ENCODE peak calls at places on chromosomes 7 and 10, in ten cellular contexts. Z is HCT116, K is foreskin fibroblast, N is kidney, R is GM12865, Q is AG04450, M is cardiac muscle cell, U is heart right ventricle, F is AG09309, T is GM12878. Y is an unnamed sample.

GRCh38 chr7:2863461-2864066 is 19.5 kb upstream of the GNA12 start:
- DNase-seq in Q (peak), T (peak), M (peak), F (peak), K (peak), R (peak), Z (peak), U (peak), N (peak), Y (peak)

GRCh38 chr10:128024426-128024825 is 101.8 kb downstream of the MKI67 start:
- DNase-seq in U (no peak), M (no peak), K (no peak), Q (no peak), F (no peak), N (no peak), Z (no peak), T (no peak), R (no peak), Y (no peak)

GRCh38 chr7:150406311-150406564 is 27.1 kb downstream of the ZNF775 start:
- DNase-seq in T (no peak), K (no peak), N (no peak), U (no peak), F (no peak), Z (no peak), M (no peak), Q (no peak), R (no peak), Y (no peak)

GRCh38 chr7:33422825-33423645 is 293.7 kb downstream of the BBS9 start:
- DNase-seq in K (no peak), Q (no peak), N (no peak), F (no peak), M (no peak), U (no peak), Z (no peak), T (no peak), R (no peak), Y (no peak)

GRCh38 chr10:12488626-12489025 is 139.3 kb downstream of the CAMK1D start:
- DNase-seq in Q (no peak), K (no peak), N (no peak), F (no peak), R (no peak), Z (no peak), T (no peak), U (no peak), M (no peak), Y (no peak)

GRCh38 chr7:155251831-155252230 is 45.8 kb upstream of the INSIG1 start:
- DNase-seq in U (no peak), Z (no peak), M (no peak), Q (no peak), N (no peak), T (no peak), F (no peak), R (no peak), K (no peak), Y (no peak)

GRCh38 chr7:12728192-12728538 is 40.7 kb downstream of the ARL4A start:
- DNase-seq in R (no peak), M (peak), Z (no peak), N (no peak), F (no peak), T (no peak), U (no peak), Q (no peak), K (no peak), Y (no peak)

GRCh38 chr7:45924283-45924682 is 3.2 kb upstream of the IGFBP3 start:
- DNase-seq in T (no peak), Z (no peak), Q (no peak), K (peak), R (no peak), F (peak), U (no peak), N (no peak), M (peak), Y (no peak)

GRCh38 chr7:92745241-92745640 is 91.1 kb downstream of the CDK6 start:
- DNase-seq in U (no peak), F (no peak), Q (no peak), R (no peak), T (no peak), Z (no peak), N (no peak), K (no peak), M (no peak), Y (no peak)

GRCh38 chr10:59666310-59666709 is 43.3 kb downstream of the SLC16A9 start:
- DNase-seq in U (no peak), F (no peak), Q (no peak), K (no peak), R (no peak), M (no peak), T (no peak), N (no peak), Z (no peak), Y (no peak)

GRCh38 chr10:72277340-72277995 is 3.7 kb downstream of the DDIT4 start:
- DNase-seq in Z (no peak), K (peak), F (no peak), N (no peak), R (no peak), M (peak), U (no peak), T (no peak), Q (no peak), Y (no peak)

GRCh38 chr10:75181073-75181472 is 29.5 kb upstream of the VDAC2 start:
- DNase-seq in Q (no peak), M (no peak), R (no peak), N (no peak), Z (no peak), T (no peak), U (no peak), K (no peak), F (no peak), Y (no peak)

GRCh38 chr10:3702056-3702546 is 82.9 kb downstream of the KLF6 start:
- DNase-seq in Z (no peak), U (no peak), R (no peak), T (no peak), N (no peak), Q (no peak), F (no peak), M (no peak), K (no peak), Y (no peak)

GRCh38 chr7:2662273-2663120 is 25.5 kb upstream of the AMZ1 start:
- DNase-seq in Q (no peak), T (no peak), Z (no peak), K (no peak), R (no peak), U (no peak), F (no peak), N (peak), M (no peak), Y (no peak)

GRCh38 chr7:158694650-158695049 is 10.0 kb downstream of the NCAPG2 start:
- DNase-seq in K (no peak), R (no peak), U (no peak), N (no peak), Q (no peak), M (no peak), F (no peak), T (no peak), Z (no peak), Y (no peak)

GRCh38 chr7:101243786-101244384 is 996 bp downstream of the FIS1 start:
- DNase-seq in U (peak), F (no peak), Z (no peak), N (no peak), R (no peak), M (peak), Q (no peak), T (no peak), K (peak), Y (no peak)

GRCh38 chr7:28078036-28078901 is 102.3 kb downstream of the JAZF1 start:
- DNase-seq in Q (no peak), F (no peak), U (peak), Z (peak), N (no peak), R (peak), M (peak), T (no peak), K (peak), Y (no peak)

GRCh38 chr7:142793156-142793555 is 22.4 kb downstream of the PRSS2 start:
- DNase-seq in U (no peak), M (no peak), N (no peak), K (peak), R (no peak), T (no peak), F (no peak), Q (no peak), Z (no peak), Y (no peak)

GRCh38 chr7:80127412-80128150 is 7.0 kb upstream of the GNAI1 start:
- DNase-seq in F (no peak), T (no peak), Q (no peak), K (no peak), Z (no peak), U (no peak), M (peak), N (no peak), R (no peak), Y (no peak)

GRCh38 chr10:13859979-13860619 is 273.3 kb downstream of the PRPF18 start:
- DNase-seq in F (no peak), Z (no peak), U (no peak), T (no peak), N (no peak), M (peak), Q (no peak), K (peak), R (no peak), Y (no peak)

GRCh38 chr7:115226410-115226809 is 304.5 kb downstream of the MDFIC start:
- DNase-seq in R (no peak), M (no peak), U (no peak), K (no peak), F (no peak), T (no peak), Q (no peak), N (no peak), Z (no peak), Y (no peak)

GRCh38 chr7:41886257-41886905 is 183.5 kb upstream of the INHBA start:
- DNase-seq in Q (peak), R (no peak), T (no peak), M (peak), F (peak), U (no peak), N (peak), Z (no peak), K (peak), Y (peak)

GRCh38 chr7:76506081-76506440 is 4.3 kb upstream of the UPK3B start:
- DNase-seq in K (no peak), Q (no peak), U (no peak), T (no peak), N (peak), M (no peak), F (no peak), Z (no peak), R (no peak), Y (no peak)

GRCh38 chr10:102835007-102835482 is 2.2 kb downstream of the CYP17A1 start:
- DNase-seq in Z (peak), M (peak), K (peak), Q (peak), U (peak), R (peak), T (peak), N (peak), F (peak), Y (no peak)

GRCh38 chr10:23686722-23687121 is 247.8 kb downstream of the OTUD1 start:
- DNase-seq in M (no peak), F (no peak), Z (no peak), T (no peak), Q (no peak), K (no peak), U (no peak), N (no peak), R (no peak), Y (no peak)

GRCh38 chr10:34169677-34170076 is 645.4 kb downstream of the PARD3 start:
- DNase-seq in K (no peak), Z (no peak), Q (no peak), F (no peak), U (no peak), M (no peak), N (no peak), R (no peak), T (no peak), Y (no peak)

GRCh38 chr7:46759711-46760480 is 822.0 kb downstream of the TNS3 start:
- DNase-seq in F (peak), T (no peak), R (no peak), Z (no peak), N (no peak), U (no peak), Q (no peak), M (peak), K (peak), Y (no peak)

GRCh38 chr10:96708456-96708855 is 11.9 kb downstream of the PIK3AP1 start:
- DNase-seq in U (no peak), Q (no peak), M (no peak), R (no peak), F (no peak), T (no peak), Z (no peak), N (no peak), K (no peak), Y (no peak)

GRCh38 chr7:74480861-74481417 is 27.2 kb downstream of the GTF2IRD1 start:
- DNase-seq in U (peak), T (no peak), N (peak), M (peak), F (peak), Q (peak), K (peak), R (no peak), Z (no peak), Y (no peak)

GRCh38 chr7:34564091-34564490 is 93.9 kb upstream of the NPSR1 start:
- DNase-seq in K (no peak), Z (no peak), N (no peak), M (no peak), R (no peak), U (no peak), T (no peak), F (no peak), Q (no peak), Y (no peak)

GRCh38 chr10:43076876-43077420 is at the start of gene RET:
- DNase-seq in M (no peak), Q (no peak), F (no peak), N (no peak), U (peak), Z (no peak), R (no peak), K (peak), T (no peak), Y (no peak)

GRCh38 chr7:27262121-27262520 is 19.5 kb downstream of the EVX1 start:
- DNase-seq in Z (no peak), T (no peak), K (peak), Q (no peak), M (no peak), N (no peak), U (no peak), R (no peak), F (no peak), Y (no peak)

GRCh38 chr7:105015631-105015965 is 1.6 kb downstream of the KMT2E start:
- DNase-seq in R (peak), U (no peak), M (peak), Q (no peak), N (no peak), Z (no peak), F (no peak), K (peak), T (no peak), Y (no peak)

GRCh38 chr10:38094923-38095574 is 912 bp downstream of the ZNF37A start:
- DNase-seq in F (no peak), K (no peak), N (peak), T (no peak), Q (no peak), R (peak), U (peak), Z (no peak), M (no peak), Y (no peak)

GRCh38 chr7:158596745-158597144 is 9.1 kb upstream of the PTPRN2 start:
- DNase-seq in F (no peak), T (no peak), Z (no peak), M (no peak), U (no peak), Q (no peak), R (no peak), N (no peak), K (no peak), Y (no peak)

GRCh38 chr10:3048114-3049019 is 19.0 kb upstream of the PFKP start:
- DNase-seq in Z (no peak), T (no peak), Q (no peak), K (peak), U (no peak), N (no peak), R (no peak), F (peak), M (no peak), Y (no peak)

GRCh38 chr10:115856580-115856979 is 416.4 kb downstream of the GFRA1 start:
- DNase-seq in Q (no peak), M (no peak), N (no peak), Z (no peak), R (no peak), U (no peak), T (no peak), F (no peak), K (no peak), Y (no peak)

DNA sequence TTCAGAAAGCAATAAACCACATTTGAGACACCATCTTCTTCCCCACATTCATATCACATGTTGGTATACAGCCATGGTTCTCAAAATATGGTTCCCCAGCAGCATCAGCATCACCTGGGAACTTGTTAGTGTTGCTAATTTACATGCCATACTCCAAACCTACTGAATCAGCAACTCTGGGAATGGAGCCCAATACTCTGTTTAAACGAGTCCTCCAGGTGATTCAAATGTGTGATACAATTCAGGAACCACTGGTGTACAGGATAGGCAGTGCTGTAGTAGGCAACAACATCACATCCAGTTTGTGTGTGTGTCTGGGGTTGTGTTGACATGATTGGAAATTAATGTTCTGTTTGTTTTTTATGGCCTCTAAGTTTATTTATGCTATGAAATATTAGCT is 47.7 kb downstream of the ZNF277 start:
- DNase-seq in N (no peak), F (no peak), M (no peak), K (no peak), Z (no peak), U (no peak), R (no peak), Q (no peak), T (no peak), Y (no peak)
- TF ChIP-seq CTCF in N (no peak), F (no peak), M (no peak), K (no peak), Z (no peak), U (no peak), R (no peak), Q (no peak), T (no peak), Y (no peak)

GRCh38 chr7:87448427-87448826 is 27.1 kb downstream of the ABCB4 start:
- DNase-seq in T (no peak), U (no peak), F (no peak), M (no peak), K (no peak), N (no peak), R (no peak), Z (no peak), Q (no peak), Y (no peak)
- H3K4me3 ChIP-seq in T (no peak), U (no peak), F (no peak), M (no peak), K (no peak), N (no peak), R (no peak), Z (no peak), Q (no peak), Y (no peak)

DNA sequence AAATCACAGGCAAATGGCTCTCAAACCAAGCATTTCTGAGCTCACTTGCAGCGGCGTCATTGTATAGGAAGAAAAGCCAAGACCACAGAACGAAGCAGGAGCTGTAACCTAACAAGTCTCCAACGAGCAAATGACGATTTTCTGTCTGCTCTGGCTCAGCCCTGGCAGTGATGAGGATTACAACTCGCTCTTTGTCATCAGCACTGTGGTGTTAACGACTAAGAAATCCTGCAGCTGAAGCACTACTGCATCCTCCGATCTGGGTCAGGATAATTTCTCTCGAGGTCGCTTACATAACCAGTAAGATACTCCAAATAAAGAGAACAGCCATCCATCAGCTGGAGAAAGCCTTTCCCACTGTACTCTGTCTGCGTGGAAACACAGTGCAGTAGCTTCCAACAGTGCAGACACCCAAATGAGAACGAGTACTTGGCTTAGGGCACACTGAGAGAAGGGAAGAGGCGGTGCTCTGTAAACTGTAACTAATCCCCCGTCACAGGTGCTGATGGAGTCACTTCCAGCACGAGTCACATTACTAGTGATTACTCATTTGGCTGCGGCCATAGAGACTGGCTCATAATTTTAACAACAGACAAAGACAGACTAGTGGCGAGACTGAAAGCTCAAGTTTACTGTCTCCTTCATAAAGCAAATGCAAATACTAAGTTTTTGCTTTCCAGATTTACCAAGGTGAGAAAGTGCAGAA is 135.8 kb downstream of the NRBF2 start:
- DNase-seq in U (peak), N (peak), K (peak), M (peak), Z (peak), Q (peak), F (peak), R (peak), T (peak), Y (peak)
- TF ChIP-seq CTCF in U (peak), N (no peak), K (no peak), M (peak), Z (peak), Q (peak), F (no peak), R (no peak), T (peak), Y (no peak)

GRCh38 chr7:48426966-48427555 is 255.8 kb downstream of the ABCA13 start:
- DNase-seq in U (no peak), F (no peak), Z (no peak), K (no peak), R (no peak), M (no peak), T (no peak), N (no peak), Q (no peak), Y (no peak)
- H3K4me3 ChIP-seq in U (no peak), F (no peak), Z (no peak), K (no peak), R (no peak), M (no peak), T (no peak), N (no peak), Q (no peak), Y (no peak)

DNA sequence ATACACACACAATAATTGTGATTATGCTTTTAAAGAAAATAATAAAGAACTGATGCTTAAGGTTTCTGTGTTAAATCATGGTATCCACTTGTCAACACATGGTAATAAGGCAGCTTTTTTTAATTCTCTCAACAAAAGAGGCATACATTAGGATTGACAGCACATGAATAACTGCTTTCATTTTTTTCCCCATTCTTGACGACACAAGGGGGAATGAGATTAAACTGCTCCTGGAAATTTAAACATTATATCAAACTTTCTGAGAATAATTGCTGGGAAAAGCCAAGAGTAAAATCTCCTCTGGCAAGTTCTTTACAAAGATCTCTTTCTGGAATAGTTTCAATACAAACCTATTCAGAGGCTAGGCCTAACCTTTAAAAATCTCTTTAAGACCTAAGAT is 99.0 kb upstream of the GPR22 start:
- DNase-seq in K (no peak), U (no peak), T (no peak), M (peak), N (no peak), F (no peak), Q (no peak), R (no peak), Z (no peak), Y (no peak)
- TF ChIP-seq CTCF in K (no peak), U (no peak), T (no peak), M (no peak), N (no peak), F (no peak), Q (no peak), R (no peak), Z (no peak), Y (no peak)

GRCh38 chr10:73909716-73910115 is 1.2 kb upstream of the PLAU start:
- DNase-seq in N (no peak), K (no peak), T (no peak), R (no peak), Q (no peak), F (no peak), Z (no peak), U (no peak), M (no peak), Y (no peak)
- H3K4me3 ChIP-seq in N (no peak), K (no peak), T (no peak), R (no peak), Q (peak), F (no peak), Z (peak), U (peak), M (no peak), Y (peak)

GRCh38 chr7:24819916-24820689 is 62.8 kb upstream of the GSDME start:
- DNase-seq in T (no peak), R (peak), F (peak), K (peak), Z (peak), U (peak), M (peak), Q (peak), N (peak), Y (no peak)
- TF ChIP-seq CTCF in T (peak), R (peak), F (peak), K (peak), Z (peak), U (peak), M (peak), Q (peak), N (peak), Y (peak)

Y was measured in AG04449.